ENCODE peak calls at places on chromosome 11, in ten cellular contexts. R, V, H, G, T, U, J, P, X and L are unnamed samples.

GRCh38 chr11:103055174-103055890 is 36.6 kb downstream of the DCUN1D5 start:
- DNase-seq in R (no peak), V (no peak), H (peak), G (peak), T (no peak), U (no peak), J (no peak), P (no peak), X (no peak), L (no peak)

GRCh38 chr11:70078796-70079616 is 889 bp downstream of the ANO1 start:
- DNase-seq in R (no peak), V (no peak), H (no peak), G (no peak), T (no peak), U (no peak), J (no peak), P (no peak), X (no peak), L (no peak)

GRCh38 chr11:113324250-113324649 is 9.9 kb downstream of the TTC12 start:
- DNase-seq in R (no peak), V (no peak), H (no peak), G (no peak), T (no peak), U (no peak), J (no peak), P (no peak), X (no peak), L (no peak)

GRCh38 chr11:2390871-2391662 is 9.5 kb upstream of the TSSC4 start:
- DNase-seq in R (no peak), V (no peak), H (no peak), G (no peak), T (no peak), U (no peak), J (peak), P (peak), X (peak), L (no peak)

GRCh38 chr11:35418847-35419712 is at the start of gene SLC1A2:
- DNase-seq in R (no peak), V (no peak), H (no peak), G (peak), T (no peak), U (no peak), J (peak), P (no peak), X (peak), L (no peak)

GRCh38 chr11:66226111-66226510 is 42.3 kb upstream of the RAB1B start:
- DNase-seq in R (no peak), V (no peak), H (no peak), G (no peak), T (no peak), U (no peak), J (no peak), P (no peak), X (no peak), L (no peak)

GRCh38 chr11:75223954-75224643 is 16.5 kb upstream of the TPBGL start:
- DNase-seq in R (no peak), V (no peak), H (no peak), G (no peak), T (no peak), U (no peak), J (no peak), P (no peak), X (no peak), L (no peak)

GRCh38 chr11:61718613-61719302 is 33.7 kb upstream of the MYRF start:
- DNase-seq in R (no peak), V (no peak), H (peak), G (no peak), T (no peak), U (no peak), J (peak), P (no peak), X (peak), L (no peak)

GRCh38 chr11:72553748-72554147 is 119.4 kb upstream of the CLPB start:
- DNase-seq in R (no peak), V (no peak), H (no peak), G (no peak), T (no peak), U (no peak), J (no peak), P (no peak), X (no peak), L (no peak)

GRCh38 chr11:2901854-2902783 is 16.5 kb upstream of the CDKN1C start:
- DNase-seq in R (peak), V (peak), H (peak), G (peak), T (peak), U (peak), J (peak), P (peak), X (peak), L (peak)

GRCh38 chr11:65780770-65781151 is at the start of gene AP5B1:
- DNase-seq in R (peak), V (peak), H (peak), G (peak), T (peak), U (peak), J (peak), P (peak), X (peak), L (peak)

GRCh38 chr11:33321483-33321882 is 64.3 kb downstream of the HIPK3 start:
- DNase-seq in R (no peak), V (no peak), H (no peak), G (no peak), T (no peak), U (no peak), J (no peak), P (no peak), X (no peak), L (no peak)

GRCh38 chr11:46277623-46278386 is at the start of gene CREB3L1:
- DNase-seq in R (no peak), V (no peak), H (no peak), G (no peak), T (no peak), U (no peak), J (peak), P (no peak), X (no peak), L (no peak)

GRCh38 chr11:11569936-11570491 is 51.8 kb downstream of the GALNT18 start:
- DNase-seq in R (no peak), V (no peak), H (no peak), G (no peak), T (no peak), U (no peak), J (peak), P (peak), X (no peak), L (no peak)

GRCh38 chr11:68822546-68822945 is 19.2 kb downstream of the CPT1A start:
- DNase-seq in R (no peak), V (no peak), H (no peak), G (no peak), T (no peak), U (no peak), J (no peak), P (no peak), X (no peak), L (no peak)

GRCh38 chr11:11400635-11401232 is 47.7 kb upstream of the CSNK2A3 start:
- DNase-seq in R (no peak), V (no peak), H (no peak), G (peak), T (no peak), U (no peak), J (no peak), P (no peak), X (no peak), L (no peak)